ENCODE peak calls at places on chromosomes 6 and 20, in ten cellular contexts. One of them, this sample, is unnamed.

GRCh38 chr20:20710847-20711315 is 1.6 kb downstream of the RALGAPA2 start:
- DNase-seq in sigmoid colon: no peak
- DNase-seq in tibial nerve: no peak
- DNase-seq in adrenal gland: no peak
- DNase-seq in aorta: no peak
- DNase-seq in fibroblast of lung: no peak
- DNase-seq in psoas muscle: no peak
- DNase-seq in left ventricle myocardium inferior: no peak
- DNase-seq in esophagus squamous epithelium: no peak
- DNase-seq in GM23338: no peak
- DNase-seq in this sample: no peak

GRCh38 chr20:53083411-53083810 is 111.3 kb downstream of the TSHZ2 start:
- DNase-seq in sigmoid colon: no peak
- DNase-seq in tibial nerve: no peak
- DNase-seq in adrenal gland: no peak
- DNase-seq in aorta: no peak
- DNase-seq in fibroblast of lung: no peak
- DNase-seq in psoas muscle: no peak
- DNase-seq in left ventricle myocardium inferior: no peak
- DNase-seq in esophagus squamous epithelium: no peak
- DNase-seq in GM23338: no peak
- DNase-seq in this sample: no peak

GRCh38 chr20:14860410-14860814 is 523.0 kb upstream of the FLRT3 start:
- DNase-seq in sigmoid colon: no peak
- DNase-seq in tibial nerve: no peak
- DNase-seq in adrenal gland: no peak
- DNase-seq in aorta: no peak
- DNase-seq in fibroblast of lung: no peak
- DNase-seq in psoas muscle: no peak
- DNase-seq in left ventricle myocardium inferior: no peak
- DNase-seq in esophagus squamous epithelium: no peak
- DNase-seq in GM23338: peak
- DNase-seq in this sample: no peak

GRCh38 chr6:89281779-89282246 is 33.3 kb downstream of the GABRR2 start:
- DNase-seq in sigmoid colon: no peak
- DNase-seq in tibial nerve: no peak
- DNase-seq in adrenal gland: no peak
- DNase-seq in aorta: no peak
- DNase-seq in fibroblast of lung: peak
- DNase-seq in psoas muscle: no peak
- DNase-seq in left ventricle myocardium inferior: no peak
- DNase-seq in esophagus squamous epithelium: no peak
- DNase-seq in GM23338: peak
- DNase-seq in this sample: no peak

GRCh38 chr20:1803216-1804128 is 91.7 kb upstream of the SIRPA start:
- DNase-seq in sigmoid colon: peak
- DNase-seq in tibial nerve: peak
- DNase-seq in adrenal gland: peak
- DNase-seq in aorta: peak
- DNase-seq in fibroblast of lung: peak
- DNase-seq in psoas muscle: peak
- DNase-seq in left ventricle myocardium inferior: peak
- DNase-seq in esophagus squamous epithelium: peak
- DNase-seq in GM23338: peak
- DNase-seq in this sample: peak

GRCh38 chr20:33279261-33279910 is 3.6 kb upstream of the BPIFB1 start:
- DNase-seq in sigmoid colon: no peak
- DNase-seq in tibial nerve: no peak
- DNase-seq in adrenal gland: no peak
- DNase-seq in aorta: no peak
- DNase-seq in fibroblast of lung: no peak
- DNase-seq in psoas muscle: no peak
- DNase-seq in left ventricle myocardium inferior: no peak
- DNase-seq in esophagus squamous epithelium: no peak
- DNase-seq in GM23338: no peak
- DNase-seq in this sample: no peak

GRCh38 chr6:170139531-170139930 is 151.3 kb downstream of the DLL1 start:
- DNase-seq in sigmoid colon: peak
- DNase-seq in tibial nerve: no peak
- DNase-seq in adrenal gland: no peak
- DNase-seq in aorta: peak
- DNase-seq in fibroblast of lung: no peak
- DNase-seq in psoas muscle: peak
- DNase-seq in left ventricle myocardium inferior: no peak
- DNase-seq in esophagus squamous epithelium: no peak
- DNase-seq in GM23338: no peak
- DNase-seq in this sample: peak

GRCh38 chr6:155247618-155248017 is 16.2 kb upstream of the CLDN20 start:
- DNase-seq in sigmoid colon: no peak
- DNase-seq in tibial nerve: no peak
- DNase-seq in adrenal gland: no peak
- DNase-seq in aorta: no peak
- DNase-seq in fibroblast of lung: peak
- DNase-seq in psoas muscle: no peak
- DNase-seq in left ventricle myocardium inferior: no peak
- DNase-seq in esophagus squamous epithelium: no peak
- DNase-seq in GM23338: peak
- DNase-seq in this sample: no peak

GRCh38 chr6:117018771-117019170 is 141.7 kb downstream of the RFX6 start:
- DNase-seq in sigmoid colon: no peak
- DNase-seq in tibial nerve: no peak
- DNase-seq in adrenal gland: no peak
- DNase-seq in aorta: no peak
- DNase-seq in fibroblast of lung: peak
- DNase-seq in psoas muscle: no peak
- DNase-seq in left ventricle myocardium inferior: no peak
- DNase-seq in esophagus squamous epithelium: no peak
- DNase-seq in GM23338: no peak
- DNase-seq in this sample: no peak

GRCh38 chr6:124487778-124488431 is 474.3 kb upstream of the RNF217 start:
- DNase-seq in sigmoid colon: no peak
- DNase-seq in tibial nerve: no peak
- DNase-seq in adrenal gland: no peak
- DNase-seq in aorta: no peak
- DNase-seq in fibroblast of lung: peak
- DNase-seq in psoas muscle: no peak
- DNase-seq in left ventricle myocardium inferior: no peak
- DNase-seq in esophagus squamous epithelium: no peak
- DNase-seq in GM23338: no peak
- DNase-seq in this sample: no peak

GRCh38 chr6:127554435-127555006 is 22.5 kb upstream of the C6orf58 start:
- DNase-seq in sigmoid colon: no peak
- DNase-seq in tibial nerve: no peak
- DNase-seq in adrenal gland: peak
- DNase-seq in aorta: no peak
- DNase-seq in fibroblast of lung: peak
- DNase-seq in psoas muscle: no peak
- DNase-seq in left ventricle myocardium inferior: no peak
- DNase-seq in esophagus squamous epithelium: no peak
- DNase-seq in GM23338: peak
- DNase-seq in this sample: no peak

GRCh38 chr6:122014961-122015360 is 384.5 kb upstream of the HSF2 start:
- DNase-seq in sigmoid colon: no peak
- DNase-seq in tibial nerve: no peak
- DNase-seq in adrenal gland: no peak
- DNase-seq in aorta: no peak
- DNase-seq in fibroblast of lung: peak
- DNase-seq in psoas muscle: no peak
- DNase-seq in left ventricle myocardium inferior: no peak
- DNase-seq in esophagus squamous epithelium: no peak
- DNase-seq in GM23338: no peak
- DNase-seq in this sample: no peak

GRCh38 chr20:48898210-48898609 is 23.3 kb upstream of the ARFGEF2 start:
- DNase-seq in sigmoid colon: no peak
- DNase-seq in tibial nerve: no peak
- DNase-seq in adrenal gland: no peak
- DNase-seq in aorta: no peak
- DNase-seq in fibroblast of lung: peak
- DNase-seq in psoas muscle: no peak
- DNase-seq in left ventricle myocardium inferior: no peak
- DNase-seq in esophagus squamous epithelium: no peak
- DNase-seq in GM23338: no peak
- DNase-seq in this sample: no peak

GRCh38 chr6:160992323-160993314 is 1.1 kb downstream of the MAP3K4 start:
- DNase-seq in sigmoid colon: no peak
- DNase-seq in tibial nerve: peak
- DNase-seq in adrenal gland: peak
- DNase-seq in aorta: no peak
- DNase-seq in fibroblast of lung: peak
- DNase-seq in psoas muscle: no peak
- DNase-seq in left ventricle myocardium inferior: peak
- DNase-seq in esophagus squamous epithelium: no peak
- DNase-seq in GM23338: peak
- DNase-seq in this sample: peak

GRCh38 chr20:31890646-31891045 is 20.2 kb downstream of the TTLL9 start:
- DNase-seq in sigmoid colon: no peak
- DNase-seq in tibial nerve: no peak
- DNase-seq in adrenal gland: no peak
- DNase-seq in aorta: no peak
- DNase-seq in fibroblast of lung: no peak
- DNase-seq in psoas muscle: no peak
- DNase-seq in left ventricle myocardium inferior: no peak
- DNase-seq in esophagus squamous epithelium: no peak
- DNase-seq in GM23338: no peak
- DNase-seq in this sample: no peak

GRCh38 chr20:8408587-8409307 is 276.7 kb downstream of the PLCB1 start:
- DNase-seq in sigmoid colon: no peak
- DNase-seq in tibial nerve: no peak
- DNase-seq in adrenal gland: no peak
- DNase-seq in aorta: no peak
- DNase-seq in fibroblast of lung: no peak
- DNase-seq in psoas muscle: no peak
- DNase-seq in left ventricle myocardium inferior: no peak
- DNase-seq in esophagus squamous epithelium: no peak
- DNase-seq in GM23338: no peak
- DNase-seq in this sample: no peak

GRCh38 chr20:12875510-12875909 is 133.3 kb upstream of the SPTLC3 start:
- DNase-seq in sigmoid colon: no peak
- DNase-seq in tibial nerve: no peak
- DNase-seq in adrenal gland: no peak
- DNase-seq in aorta: no peak
- DNase-seq in fibroblast of lung: no peak
- DNase-seq in psoas muscle: no peak
- DNase-seq in left ventricle myocardium inferior: no peak
- DNase-seq in esophagus squamous epithelium: no peak
- DNase-seq in GM23338: peak
- DNase-seq in this sample: no peak

GRCh38 chr6:5204340-5204739 is 56.4 kb downstream of the LYRM4 start:
- DNase-seq in sigmoid colon: no peak
- DNase-seq in tibial nerve: no peak
- DNase-seq in adrenal gland: no peak
- DNase-seq in aorta: no peak
- DNase-seq in fibroblast of lung: no peak
- DNase-seq in psoas muscle: no peak
- DNase-seq in left ventricle myocardium inferior: no peak
- DNase-seq in esophagus squamous epithelium: no peak
- DNase-seq in GM23338: no peak
- DNase-seq in this sample: no peak

GRCh38 chr6:22956029-22956715 is 386.8 kb downstream of the HDGFL1 start:
- DNase-seq in sigmoid colon: no peak
- DNase-seq in tibial nerve: no peak
- DNase-seq in adrenal gland: no peak
- DNase-seq in aorta: no peak
- DNase-seq in fibroblast of lung: no peak
- DNase-seq in psoas muscle: no peak
- DNase-seq in left ventricle myocardium inferior: no peak
- DNase-seq in esophagus squamous epithelium: no peak
- DNase-seq in GM23338: no peak
- DNase-seq in this sample: no peak

GRCh38 chr6:136566851-136567250 is 16.6 kb upstream of the MAP7 start:
- DNase-seq in sigmoid colon: no peak
- DNase-seq in tibial nerve: no peak
- DNase-seq in adrenal gland: no peak
- DNase-seq in aorta: no peak
- DNase-seq in fibroblast of lung: no peak
- DNase-seq in psoas muscle: no peak
- DNase-seq in left ventricle myocardium inferior: no peak
- DNase-seq in esophagus squamous epithelium: no peak
- DNase-seq in GM23338: no peak
- DNase-seq in this sample: no peak
- H3K27ac ChIP-seq in sigmoid colon: no peak
- H3K27ac ChIP-seq in tibial nerve: no peak
- H3K27ac ChIP-seq in adrenal gland: no peak
- H3K27ac ChIP-seq in aorta: no peak
- H3K27ac ChIP-seq in fibroblast of lung: no peak
- H3K27ac ChIP-seq in psoas muscle: no peak
- H3K27ac ChIP-seq in left ventricle myocardium inferior: no peak
- H3K27ac ChIP-seq in esophagus squamous epithelium: no peak
- H3K27ac ChIP-seq in GM23338: no peak
- H3K27ac ChIP-seq in this sample: no peak

GRCh38 chr6:129269076-129269475 is 386.1 kb downstream of the LAMA2 start:
- DNase-seq in sigmoid colon: no peak
- DNase-seq in tibial nerve: no peak
- DNase-seq in adrenal gland: no peak
- DNase-seq in aorta: no peak
- DNase-seq in fibroblast of lung: peak
- DNase-seq in psoas muscle: no peak
- DNase-seq in left ventricle myocardium inferior: no peak
- DNase-seq in esophagus squamous epithelium: no peak
- DNase-seq in GM23338: no peak
- DNase-seq in this sample: no peak
- H3K4me3 ChIP-seq in sigmoid colon: no peak
- H3K4me3 ChIP-seq in tibial nerve: no peak
- H3K4me3 ChIP-seq in adrenal gland: no peak
- H3K4me3 ChIP-seq in aorta: no peak
- H3K4me3 ChIP-seq in fibroblast of lung: no peak
- H3K4me3 ChIP-seq in psoas muscle: no peak
- H3K4me3 ChIP-seq in left ventricle myocardium inferior: no peak
- H3K4me3 ChIP-seq in esophagus squamous epithelium: no peak
- H3K4me3 ChIP-seq in GM23338: no peak
- H3K4me3 ChIP-seq in this sample: no peak

GRCh38 chr6:108432792-108433191 is 127.9 kb upstream of the FOXO3 start:
- DNase-seq in sigmoid colon: no peak
- DNase-seq in tibial nerve: no peak
- DNase-seq in adrenal gland: no peak
- DNase-seq in aorta: no peak
- DNase-seq in fibroblast of lung: no peak
- DNase-seq in psoas muscle: no peak
- DNase-seq in left ventricle myocardium inferior: no peak
- DNase-seq in esophagus squamous epithelium: no peak
- DNase-seq in GM23338: no peak
- DNase-seq in this sample: no peak
- H3K27ac ChIP-seq in sigmoid colon: no peak
- H3K27ac ChIP-seq in tibial nerve: no peak
- H3K27ac ChIP-seq in adrenal gland: no peak
- H3K27ac ChIP-seq in aorta: no peak
- H3K27ac ChIP-seq in fibroblast of lung: no peak
- H3K27ac ChIP-seq in psoas muscle: no peak
- H3K27ac ChIP-seq in left ventricle myocardium inferior: no peak
- H3K27ac ChIP-seq in esophagus squamous epithelium: no peak
- H3K27ac ChIP-seq in GM23338: no peak
- H3K27ac ChIP-seq in this sample: no peak

DNA sequence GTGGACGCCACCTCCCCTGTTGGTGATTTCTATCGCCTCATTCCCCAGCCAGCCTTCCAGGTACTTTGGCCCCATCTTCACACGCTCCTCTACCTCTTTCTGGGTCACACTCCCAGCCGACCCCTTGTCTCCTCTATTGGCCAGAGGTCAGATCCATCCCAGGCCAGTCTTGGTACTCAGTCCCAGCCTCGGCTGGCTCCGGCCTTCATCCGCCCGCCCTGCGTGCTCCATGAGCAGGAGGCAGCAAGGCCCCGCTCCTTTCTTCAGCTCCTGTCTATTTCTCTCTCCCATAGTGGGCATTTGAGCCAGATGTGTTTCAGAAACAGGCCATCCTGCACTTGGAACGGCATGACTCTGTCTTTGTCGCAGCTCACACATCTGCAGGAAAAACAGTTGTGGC is 2.6 kb downstream of the SKIC2 start:
- DNase-seq in sigmoid colon: no peak
- DNase-seq in tibial nerve: no peak
- DNase-seq in adrenal gland: no peak
- DNase-seq in aorta: no peak
- DNase-seq in fibroblast of lung: no peak
- DNase-seq in psoas muscle: no peak
- DNase-seq in left ventricle myocardium inferior: no peak
- DNase-seq in esophagus squamous epithelium: no peak
- DNase-seq in GM23338: no peak
- DNase-seq in this sample: no peak
- H3K4me3 ChIP-seq in sigmoid colon: no peak
- H3K4me3 ChIP-seq in tibial nerve: no peak
- H3K4me3 ChIP-seq in adrenal gland: no peak
- H3K4me3 ChIP-seq in aorta: no peak
- H3K4me3 ChIP-seq in fibroblast of lung: no peak
- H3K4me3 ChIP-seq in psoas muscle: no peak
- H3K4me3 ChIP-seq in left ventricle myocardium inferior: no peak
- H3K4me3 ChIP-seq in esophagus squamous epithelium: no peak
- H3K4me3 ChIP-seq in GM23338: no peak
- H3K4me3 ChIP-seq in this sample: no peak